ENCODE peak calls at places on chromosomes 12 and 14, in six cellular contexts. T is suprapubic skin, H is K562, N is A549, L is stomach, Z is transverse colon. Q is an unnamed sample.

GRCh38 chr14:58785741-58786140 is 148.0 kb downstream of the DACT1 start:
- DNase-seq in H (no peak), N (no peak), T (no peak), Z (no peak), L (no peak), Q (no peak)

GRCh38 chr14:33682746-33683145 is 268.1 kb downstream of the EGLN3 start:
- DNase-seq in Z (peak; percentile 9), T (no peak), N (no peak), L (peak; percentile 26), H (no peak), Q (peak; percentile 73)

GRCh38 chr12:49583361-49584094 is 15.6 kb upstream of the MCRS1 start:
- DNase-seq in L (no peak), N (no peak), Z (no peak), T (no peak), H (no peak), Q (no peak)

GRCh38 chr12:6869049-6870021 is 2.0 kb downstream of the TPI1 start:
- DNase-seq in T (peak; percentile 89), N (peak; percentile 86), H (peak; percentile 85), L (peak; percentile 91), Z (peak; percentile 90), Q (peak; percentile 69)

GRCh38 chr12:52740591-52740990 is 36.6 kb downstream of the KRT76 start:
- DNase-seq in Z (no peak), T (no peak), N (peak; percentile 25), H (no peak), L (no peak), Q (no peak)

GRCh38 chr14:105476937-105477658 is 2.5 kb downstream of the CRIP2 start:
- DNase-seq in N (no peak), Z (no peak), T (peak; percentile 72), L (no peak), H (no peak), Q (no peak)

GRCh38 chr14:92717571-92718042 is 30.8 kb downstream of the LGMN start:
- DNase-seq in N (no peak), Z (no peak), H (no peak), T (no peak), L (no peak), Q (no peak)

GRCh38 chr14:64190974-64191502 is 103.1 kb downstream of the ESR2 start:
- DNase-seq in N (no peak), T (no peak), Z (no peak), L (no peak), H (no peak), Q (no peak)

GRCh38 chr12:57260366-57260765 is 9.4 kb upstream of the STAC3 start:
- DNase-seq in N (no peak), Z (no peak), T (no peak), H (no peak), L (no peak), Q (no peak)

GRCh38 chr12:118055144-118055557 is 5.8 kb downstream of the WSB2 start:
- DNase-seq in T (peak; percentile 72), H (peak; percentile 80), Z (peak; percentile 54), L (peak; percentile 43), N (peak; percentile 82), Q (no peak)

GRCh38 chr14:68824207-68824516 is 31.3 kb upstream of the ZFP36L1 start:
- DNase-seq in T (no peak), N (no peak), L (no peak), H (no peak), Z (no peak), Q (no peak)

DNA sequence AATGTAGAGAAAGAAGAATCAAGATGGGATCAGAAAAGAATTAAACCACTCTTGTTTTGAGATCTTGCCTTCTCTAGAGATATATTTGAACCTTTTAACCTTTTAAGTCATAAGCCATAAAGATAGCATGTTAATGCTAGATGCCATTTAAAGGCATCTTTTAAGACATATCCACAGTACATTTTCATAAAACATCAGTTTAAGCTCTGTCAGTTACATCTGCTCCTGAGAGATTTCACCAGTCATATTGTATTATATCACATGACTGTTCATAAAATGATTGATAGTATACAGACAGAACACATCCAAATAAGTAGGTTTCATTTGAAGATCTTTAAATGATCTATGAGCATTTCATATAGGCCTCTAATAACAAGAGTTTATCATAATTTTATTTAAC is 1238.5 kb downstream of the SLC16A7 start:
- DNase-seq in H (no peak), L (no peak), Z (no peak), T (no peak), N (no peak), Q (no peak)
- TF ChIP-seq EP300 in H (no peak), L (no peak), Z (no peak), T (no peak), N (no peak), Q (no peak)

DNA sequence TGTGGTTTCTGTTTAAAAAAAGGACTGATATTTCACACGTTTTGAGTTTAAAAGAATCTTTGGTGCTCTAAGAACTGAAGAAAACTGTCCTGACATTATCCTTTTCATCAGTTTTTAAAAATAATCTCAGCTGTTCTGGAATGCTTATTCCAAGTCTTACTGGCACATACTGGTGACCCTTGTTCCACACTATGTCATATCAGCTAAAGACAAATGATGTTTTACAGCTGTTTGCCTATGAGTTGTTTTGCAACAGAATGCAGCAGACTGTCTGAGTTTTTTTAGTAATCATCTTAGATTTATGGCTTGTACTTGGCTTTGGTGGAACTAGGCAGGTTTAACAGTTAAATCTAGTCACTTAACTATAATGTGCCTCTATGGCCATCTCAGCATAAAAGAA is 91.5 kb upstream of the GRIN2B start:
- DNase-seq in H (no peak), L (no peak), N (no peak), Z (no peak), T (no peak), Q (no peak)
- TF ChIP-seq EP300 in H (no peak), L (no peak), N (no peak), Z (no peak), T (no peak), Q (no peak)

GRCh38 chr12:107584523-107584922 is 101.1 kb upstream of the PWP1 start:
- DNase-seq in H (no peak), Z (no peak), L (no peak), T (no peak), N (no peak), Q (no peak)
- TF ChIP-seq EP300 in H (no peak), Z (no peak), L (no peak), T (no peak), N (no peak), Q (no peak)

DNA sequence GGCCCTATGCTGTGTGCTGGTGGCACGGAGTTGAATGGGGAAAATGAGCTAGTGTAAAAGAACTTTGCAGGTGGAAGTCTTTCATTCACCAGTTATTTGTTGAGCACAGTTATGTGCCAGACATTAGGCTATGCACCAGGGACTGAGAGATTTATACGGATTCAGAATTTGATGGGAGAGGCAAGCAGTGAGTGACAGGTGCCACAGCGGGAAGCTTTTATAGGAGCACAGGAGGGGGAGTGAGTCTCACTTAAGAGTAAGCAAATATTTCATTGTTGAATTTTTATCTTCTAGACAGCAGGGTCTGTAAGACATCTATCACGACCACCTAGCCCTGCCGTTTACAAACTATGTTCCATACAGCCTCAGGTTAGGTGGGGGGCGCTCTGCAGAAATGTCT is 320.6 kb downstream of the SNAPC1 start:
- DNase-seq in Z (no peak), H (no peak), T (no peak), L (no peak), N (no peak), Q (no peak)
- TF ChIP-seq EP300 in Z (no peak), H (no peak), T (no peak), L (no peak), N (no peak), Q (no peak)

GRCh38 chr12:123671876-123672275 is 963 bp downstream of the TCTN2 start:
- DNase-seq in T (no peak), Z (no peak), N (no peak), L (no peak), H (no peak), Q (no peak)

GRCh38 chr12:123667771-123668170 is 3.1 kb upstream of the TCTN2 start:
- DNase-seq in L (no peak), H (no peak), N (no peak), Z (no peak), T (no peak), Q (no peak)

GRCh38 chr12:123675436-123675835 is 4.5 kb downstream of the TCTN2 start:
- DNase-seq in N (no peak), H (no peak), T (no peak), L (no peak), Z (no peak), Q (no peak)

DNA sequence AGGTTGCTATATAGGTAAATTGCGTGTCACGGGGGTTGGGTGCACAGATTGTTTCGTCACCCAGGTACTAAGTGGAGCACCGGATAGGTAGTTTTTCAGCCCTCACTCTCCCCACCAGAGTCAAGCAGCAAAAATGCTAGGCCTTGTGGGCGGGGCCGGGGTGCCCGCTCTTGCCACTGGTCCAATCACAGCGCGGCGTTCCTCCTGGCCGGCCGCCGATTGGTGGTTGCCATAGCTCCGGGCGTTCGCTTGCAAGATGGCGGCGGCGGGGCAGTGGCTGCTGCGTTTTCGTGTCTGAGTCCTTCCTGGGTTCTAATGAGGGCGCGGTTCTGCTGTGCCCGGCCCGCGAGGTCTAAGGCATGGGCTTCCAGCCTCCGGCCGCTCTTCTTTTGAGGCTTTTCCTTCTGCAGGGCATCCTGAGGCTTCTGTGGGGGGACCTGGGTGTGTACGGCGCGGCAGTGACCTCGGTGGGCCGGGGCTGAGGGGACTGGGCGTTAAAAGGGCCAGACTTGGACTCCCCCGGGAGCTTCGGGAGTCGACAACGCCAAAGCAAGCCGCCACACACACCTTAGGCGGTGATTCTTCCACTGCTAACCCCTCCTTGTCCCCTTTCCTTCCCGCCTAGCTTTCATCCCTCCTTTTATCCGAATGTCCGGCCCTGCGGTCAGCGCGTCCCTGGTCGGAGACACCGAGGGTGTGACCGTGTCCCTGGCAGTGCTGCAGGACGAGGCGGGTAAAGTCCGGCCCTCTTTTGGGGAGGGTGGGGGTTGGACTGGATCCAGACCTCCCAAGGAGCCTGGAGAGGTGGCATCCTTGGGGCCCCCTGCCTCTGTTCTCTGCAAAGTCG is at the start of gene TCTN2:
- DNase-seq in Z (peak; percentile 96), T (peak; percentile 97), H (peak; percentile 96), N (peak; percentile 95), L (peak; percentile 97), Q (peak; percentile 92)
- TF ChIP-seq EP300 in Z (no peak), T (no peak), H (no peak), N (no peak), L (no peak), Q (no peak)

GRCh38 chr14:67187210-67187609 is 2.0 kb upstream of the GARIN2 start:
- DNase-seq in L (no peak), T (no peak), H (peak; percentile 9), Z (no peak), N (peak; percentile 68), Q (no peak)
- TF ChIP-seq EP300 in L (no peak), T (no peak), H (no peak), Z (no peak), N (no peak), Q (no peak)

GRCh38 chr14:79411403-79412174 is 799.7 kb downstream of the DIO2 start:
- DNase-seq in Z (no peak), L (no peak), T (no peak), H (no peak), N (no peak), Q (no peak)
- TF ChIP-seq EP300 in Z (no peak), L (no peak), T (no peak), H (no peak), N (no peak), Q (no peak)